ENCODE peak calls at places on chromosomes 12 and 14, in four cellular contexts. One of them, this sample, is unnamed.

GRCh38 chr12:100797246-100797645 is 2.7 kb downstream of the ANO4 start:
- DNase-seq in fibroblast of pulmonary artery: no peak
- DNase-seq in uterus: no peak
- DNase-seq in AG09309: no peak
- DNase-seq in this sample: no peak

GRCh38 chr12:18837025-18837424 is 99.1 kb downstream of the CAPZA3 start:
- DNase-seq in fibroblast of pulmonary artery: peak
- DNase-seq in uterus: peak
- DNase-seq in AG09309: no peak
- DNase-seq in this sample: no peak

GRCh38 chr12:55676707-55677106 is 31.0 kb downstream of the ITGA7 start:
- DNase-seq in fibroblast of pulmonary artery: no peak
- DNase-seq in uterus: no peak
- DNase-seq in AG09309: no peak
- DNase-seq in this sample: no peak

GRCh38 chr14:59321184-59321952 is 132.9 kb downstream of the DAAM1 start:
- DNase-seq in fibroblast of pulmonary artery: peak
- DNase-seq in uterus: no peak
- DNase-seq in AG09309: peak
- DNase-seq in this sample: no peak

GRCh38 chr12:104465379-104465778 is 8.6 kb downstream of the CHST11 start:
- DNase-seq in fibroblast of pulmonary artery: no peak
- DNase-seq in uterus: no peak
- DNase-seq in AG09309: no peak
- DNase-seq in this sample: no peak

GRCh38 chr12:54298904-54299303 is 1.9 kb downstream of the NFE2 start:
- DNase-seq in fibroblast of pulmonary artery: no peak
- DNase-seq in uterus: no peak
- DNase-seq in AG09309: no peak
- DNase-seq in this sample: no peak

GRCh38 chr12:108833757-108834472 is 23.5 kb downstream of the SSH1 start:
- DNase-seq in fibroblast of pulmonary artery: peak
- DNase-seq in uterus: peak
- DNase-seq in AG09309: no peak
- DNase-seq in this sample: no peak

GRCh38 chr12:123897221-123897620 is 75.4 kb downstream of the CCDC92 start:
- DNase-seq in fibroblast of pulmonary artery: peak
- DNase-seq in uterus: no peak
- DNase-seq in AG09309: peak
- DNase-seq in this sample: no peak

GRCh38 chr12:89354630-89354931 is 2.3 kb upstream of the DUSP6 start:
- DNase-seq in fibroblast of pulmonary artery: peak
- DNase-seq in uterus: no peak
- DNase-seq in AG09309: no peak
- DNase-seq in this sample: no peak

GRCh38 chr14:103194256-103195045 is 71.2 kb downstream of the TNFAIP2 start:
- DNase-seq in fibroblast of pulmonary artery: peak
- DNase-seq in uterus: no peak
- DNase-seq in AG09309: peak
- DNase-seq in this sample: peak

GRCh38 chr14:29236848-29237247 is 470.3 kb downstream of the FOXG1 start:
- DNase-seq in fibroblast of pulmonary artery: peak
- DNase-seq in uterus: no peak
- DNase-seq in AG09309: no peak
- DNase-seq in this sample: no peak

DNA sequence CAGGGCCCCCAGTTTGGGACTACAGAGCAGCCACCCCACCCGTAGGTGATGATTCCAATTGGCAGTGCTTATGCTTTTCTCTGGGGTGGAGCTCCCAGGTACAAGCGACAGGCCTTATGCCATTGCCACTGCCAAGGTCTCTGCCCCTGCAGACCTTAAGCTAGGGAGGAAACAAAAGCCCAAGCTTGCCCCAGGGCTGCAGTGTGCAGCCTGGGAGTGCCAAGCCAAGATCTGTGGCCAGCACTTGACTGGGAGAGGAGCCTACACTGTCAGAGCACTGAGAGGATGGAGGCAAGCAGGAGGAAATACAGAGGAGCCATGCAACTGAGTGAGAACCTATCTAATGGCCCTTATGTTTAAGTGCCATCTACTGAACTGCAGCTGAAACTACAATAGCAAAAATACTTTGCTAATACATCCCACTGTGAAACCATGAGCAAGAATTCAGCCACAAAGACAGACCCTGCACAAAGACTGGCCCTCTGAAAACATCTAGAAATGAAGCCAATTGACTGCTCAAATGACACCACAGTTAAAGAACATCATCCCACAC is 17.7 kb upstream of the ASCL1 start:
- DNase-seq in fibroblast of pulmonary artery: no peak
- DNase-seq in uterus: no peak
- DNase-seq in AG09309: no peak
- DNase-seq in this sample: no peak
- TF ChIP-seq CTCF in fibroblast of pulmonary artery: no peak
- TF ChIP-seq CTCF in uterus: no peak
- TF ChIP-seq CTCF in AG09309: no peak
- TF ChIP-seq CTCF in this sample: peak

GRCh38 chr12:57428965-57429364 is 1.9 kb downstream of the R3HDM2 start:
- DNase-seq in fibroblast of pulmonary artery: no peak
- DNase-seq in uterus: no peak
- DNase-seq in AG09309: no peak
- DNase-seq in this sample: no peak
- H3K4me3 ChIP-seq in fibroblast of pulmonary artery: no peak
- H3K4me3 ChIP-seq in uterus: no peak
- H3K4me3 ChIP-seq in AG09309: no peak
- H3K4me3 ChIP-seq in this sample: no peak

GRCh38 chr14:86072134-86072894 is 542.4 kb downstream of the FLRT2 start:
- DNase-seq in fibroblast of pulmonary artery: no peak
- DNase-seq in uterus: no peak
- DNase-seq in AG09309: no peak
- DNase-seq in this sample: no peak
- TF ChIP-seq CTCF in fibroblast of pulmonary artery: no peak
- TF ChIP-seq CTCF in uterus: no peak
- TF ChIP-seq CTCF in AG09309: no peak
- TF ChIP-seq CTCF in this sample: no peak

GRCh38 chr12:72673853-72674252 is 401.7 kb downstream of the TRHDE start:
- DNase-seq in fibroblast of pulmonary artery: no peak
- DNase-seq in uterus: no peak
- DNase-seq in AG09309: no peak
- DNase-seq in this sample: no peak
- H3K4me3 ChIP-seq in fibroblast of pulmonary artery: no peak
- H3K4me3 ChIP-seq in uterus: no peak
- H3K4me3 ChIP-seq in AG09309: no peak
- H3K4me3 ChIP-seq in this sample: no peak

DNA sequence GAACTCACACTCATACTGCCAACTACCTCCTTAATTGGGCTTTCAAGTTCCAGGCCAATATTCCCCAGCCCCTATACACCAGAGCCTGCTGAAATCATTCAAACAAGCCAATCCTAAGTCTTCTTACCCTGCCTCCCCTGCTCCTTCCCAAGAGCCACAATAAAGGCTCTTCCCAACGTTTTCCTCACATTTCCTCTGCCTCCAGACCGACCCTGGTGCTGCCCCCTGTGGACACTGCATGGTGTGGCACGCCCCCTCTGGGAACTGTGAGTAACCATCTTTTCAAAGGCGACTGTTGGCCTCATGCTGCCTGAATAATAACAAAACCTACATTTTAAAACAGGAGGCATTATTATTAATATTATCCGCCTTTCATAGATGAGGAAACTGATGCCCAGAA is 111.6 kb upstream of the NOS1 start:
- DNase-seq in fibroblast of pulmonary artery: no peak
- DNase-seq in uterus: no peak
- DNase-seq in AG09309: no peak
- DNase-seq in this sample: no peak
- TF ChIP-seq CTCF in fibroblast of pulmonary artery: no peak
- TF ChIP-seq CTCF in uterus: no peak
- TF ChIP-seq CTCF in AG09309: peak
- TF ChIP-seq CTCF in this sample: peak

DNA sequence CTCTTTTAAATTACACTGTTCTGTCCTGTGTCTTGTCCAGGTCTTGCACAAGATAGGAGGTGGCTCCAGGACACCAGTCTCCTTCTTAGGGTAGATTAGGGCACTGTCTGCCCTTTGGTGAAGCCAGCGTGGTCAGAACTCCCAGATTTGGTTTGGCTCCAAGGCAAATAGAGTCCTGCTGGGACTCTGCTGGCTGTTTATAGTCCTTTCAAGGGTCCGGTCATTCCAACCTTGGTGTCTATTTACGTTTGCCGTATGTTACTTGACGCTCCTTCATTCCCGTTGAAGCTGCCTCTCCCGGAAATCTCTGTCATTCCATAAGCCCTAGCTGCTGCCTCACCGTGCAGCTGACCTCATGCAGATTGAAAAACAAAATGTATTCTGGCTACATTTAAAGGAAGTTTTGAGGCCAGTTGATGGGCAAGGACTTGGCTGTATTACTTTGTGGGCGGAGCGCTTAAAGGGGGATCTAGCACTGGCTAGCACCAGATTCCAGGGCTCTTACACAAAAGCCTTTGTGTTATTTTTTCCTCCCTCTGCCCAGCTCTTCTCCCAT is 180.6 kb downstream of the AKAP6 start:
- DNase-seq in fibroblast of pulmonary artery: peak
- DNase-seq in uterus: peak
- DNase-seq in AG09309: peak
- DNase-seq in this sample: no peak
- H3K4me3 ChIP-seq in fibroblast of pulmonary artery: peak
- H3K4me3 ChIP-seq in uterus: no peak
- H3K4me3 ChIP-seq in AG09309: no peak
- H3K4me3 ChIP-seq in this sample: no peak

This sample was measured in epithelial cell of proximal tubule.